ENCODE peak calls at places on chromosome 3, in four cellular contexts. I, N, J and X are unnamed samples.

GRCh38 chr3:13713396-13713795 is 164.5 kb downstream of the FBLN2 start:
- DNase-seq in N (no peak), I (no peak), J (no peak), X (no peak)

GRCh38 chr3:141875893-141876380 is 506 bp upstream of the ATP1B3 start:
- DNase-seq in N (peak; percentile 65), I (peak; percentile 75), J (peak; percentile 59), X (peak; percentile 70)

GRCh38 chr3:11071096-11071755 is 78.7 kb downstream of the SLC6A1 start:
- DNase-seq in N (no peak), J (no peak), I (no peak), X (no peak)

GRCh38 chr3:95715137-95715536 is 1099.3 kb upstream of the EPHA6 start:
- DNase-seq in J (no peak), N (no peak), I (no peak), X (no peak)

GRCh38 chr3:79497447-79498111 is 270.2 kb downstream of the ROBO1 start:
- DNase-seq in J (no peak), N (no peak), I (peak; percentile 5), X (peak; percentile 33)

GRCh38 chr3:116390318-116390717 is 55.0 kb downstream of the LSAMP start:
- DNase-seq in N (no peak), I (no peak), J (no peak), X (no peak)

GRCh38 chr3:109268181-109268580 is 48.1 kb downstream of the DPPA2 start:
- DNase-seq in J (no peak), I (no peak), N (no peak), X (no peak)

GRCh38 chr3:96900600-96900999 is 86.2 kb downstream of the EPHA6 start:
- DNase-seq in I (peak; percentile 0), J (no peak), N (no peak), X (no peak)

GRCh38 chr3:36944641-36945270 is at the start of gene TRANK1:
- DNase-seq in I (peak; percentile 50), N (peak; percentile 70), J (peak; percentile 58), X (peak; percentile 35)

GRCh38 chr3:17025594-17026139 is 140.9 kb downstream of the PLCL2 start:
- DNase-seq in I (no peak), N (no peak), J (no peak), X (no peak)

GRCh38 chr3:46925585-46925934 is 48.0 kb downstream of the PTH1R start:
- DNase-seq in N (no peak), J (no peak), I (no peak), X (no peak)

GRCh38 chr3:128317101-128317697 is 149.5 kb downstream of the DNAJB8 start:
- DNase-seq in N (peak; percentile 14), J (no peak), I (no peak), X (no peak)

GRCh38 chr3:171480526-171480925 is 20.3 kb upstream of the TNIK start:
- DNase-seq in I (no peak), N (no peak), J (no peak), X (peak; percentile 54)

GRCh38 chr3:136142592-136142991 is 53.5 kb downstream of the MSL2 start:
- DNase-seq in J (no peak), I (peak; percentile 79), N (no peak), X (peak; percentile 87)

GRCh38 chr3:181564222-181564621 is 147.5 kb upstream of the SOX2 start:
- DNase-seq in N (no peak), I (no peak), J (no peak), X (peak; percentile 22)

GRCh38 chr3:33159234-33159633 is 45.4 kb downstream of the CRTAP start:
- DNase-seq in I (no peak), J (no peak), N (no peak), X (no peak)

GRCh38 chr3:143627336-143627735 is 220.9 kb downstream of the SLC9A9 start:
- DNase-seq in J (no peak), I (no peak), N (no peak), X (no peak)

GRCh38 chr3:54355795-54356194 is 233.4 kb downstream of the CACNA2D3 start:
- DNase-seq in I (no peak), J (no peak), N (no peak), X (no peak)

GRCh38 chr3:141797167-141797773 is 34.1 kb downstream of the GRK7 start:
- DNase-seq in J (peak; percentile 23), N (peak; percentile 34), I (peak; percentile 47), X (peak; percentile 87)

GRCh38 chr3:63943678-63944077 is 31.5 kb upstream of the SCAANT1 start:
- DNase-seq in J (no peak), I (no peak), N (no peak), X (no peak)

GRCh38 chr3:115245899-115246298 is 98.8 kb upstream of the ZBTB20 start:
- DNase-seq in J (no peak), I (peak; percentile 52), N (no peak), X (no peak)

GRCh38 chr3:157130138-157130880 is 29.6 kb downstream of the CCNL1 start:
- DNase-seq in I (peak; percentile 83), N (peak; percentile 94), J (no peak), X (peak; percentile 61)

GRCh38 chr3:57397175-57398026 is 104.9 kb upstream of the ASB14 start:
- DNase-seq in I (peak; percentile 58), J (peak; percentile 25), N (peak; percentile 57), X (peak; percentile 62)

GRCh38 chr3:58404396-58404795 is 29.2 kb downstream of the PDHB start:
- DNase-seq in N (no peak), I (peak; percentile 65), J (no peak), X (no peak)

GRCh38 chr3:7632305-7632704 is 771.4 kb downstream of the GRM7 start:
- DNase-seq in I (no peak), J (no peak), N (no peak), X (no peak)

GRCh38 chr3:7630925-7631324 is 770.0 kb downstream of the GRM7 start:
- DNase-seq in N (peak; percentile 19), J (peak; percentile 23), I (peak; percentile 17), X (peak; percentile 75)

DNA sequence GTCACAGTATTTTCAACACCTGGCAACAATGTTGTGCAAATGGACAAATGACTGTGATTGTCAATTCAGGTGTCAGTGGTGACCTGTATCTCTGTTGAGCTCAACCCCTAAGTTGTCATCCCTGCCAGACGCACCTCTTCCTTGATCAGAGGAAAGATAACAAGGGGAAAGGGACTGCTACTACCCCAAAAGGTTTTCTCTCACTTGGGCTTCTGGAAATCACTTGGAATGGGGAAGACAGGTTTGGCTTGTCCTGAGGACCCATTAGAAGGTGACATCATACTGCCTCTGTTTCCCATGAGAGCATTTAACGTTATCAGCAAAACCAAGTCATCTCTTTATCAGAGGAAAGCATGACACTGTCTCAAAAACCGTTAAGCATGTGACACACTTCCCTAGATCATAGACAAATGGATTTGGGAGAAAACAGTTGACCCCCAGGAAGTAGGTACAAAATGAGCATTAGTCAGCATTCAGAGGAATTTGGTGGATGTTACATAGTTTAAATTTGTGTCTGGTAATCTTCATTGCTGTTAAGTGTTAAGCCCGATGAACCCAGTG is 769.5 kb downstream of the GRM7 start:
- DNase-seq in N (no peak), J (no peak), I (no peak), X (peak; percentile 48)
- H3K4me3 ChIP-seq in N (no peak overlapping the region), J (no peak overlapping the region), I (no peak overlapping the region), X (no peak overlapping the region)

GRCh38 chr3:49805884-49806701 is 3.0 kb downstream of the INKA1 start:
- DNase-seq in J (no peak), I (peak; percentile 61), N (peak; percentile 38), X (peak; percentile 95)
- H3K4me3 ChIP-seq in J (no peak overlapping the region), I (no peak overlapping the region), N (no peak overlapping the region), X (peak overlapping the region; percentile 22)

DNA sequence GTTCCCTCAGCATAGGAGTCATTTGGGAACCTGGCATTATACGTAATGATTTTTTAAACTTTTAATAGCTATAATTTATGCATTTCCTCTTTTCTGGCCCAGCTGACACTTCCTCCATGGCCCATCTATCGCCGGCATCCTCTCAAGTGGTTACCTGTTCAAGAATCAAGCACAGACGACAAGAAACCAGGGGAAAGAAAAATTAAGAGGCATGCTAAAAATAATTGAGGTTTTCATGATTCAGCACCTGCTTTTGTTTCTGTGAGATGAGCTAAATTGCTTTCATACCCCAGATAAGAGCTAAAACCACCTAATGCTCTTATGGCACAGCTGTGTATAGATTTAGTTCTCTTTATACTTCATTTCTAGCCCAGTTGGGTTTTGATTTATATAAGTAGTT is 1.7 kb downstream of the SPCS1 start:
- DNase-seq in J (no peak), N (no peak), I (no peak), X (no peak)
- H3K4me3 ChIP-seq in J (peak overlapping the region; percentile 98), N (peak overlapping the region; percentile 69), I (peak overlapping the region; percentile 94), X (no peak overlapping the region)

GRCh38 chr3:21644268-21644667 is 106.7 kb downstream of the ZNF385D start:
- DNase-seq in I (no peak), J (no peak), N (no peak), X (no peak)

GRCh38 chr3:21643752-21644151 is 107.3 kb downstream of the ZNF385D start:
- DNase-seq in J (no peak), N (no peak), I (no peak), X (no peak)

GRCh38 chr3:21649519-21649918 is 101.5 kb downstream of the ZNF385D start:
- DNase-seq in I (no peak), N (no peak), J (no peak), X (no peak)

GRCh38 chr3:21645121-21645897 is 105.7 kb downstream of the ZNF385D start:
- DNase-seq in N (no peak), I (peak; percentile 7), J (peak; percentile 66), X (peak; percentile 4)

DNA sequence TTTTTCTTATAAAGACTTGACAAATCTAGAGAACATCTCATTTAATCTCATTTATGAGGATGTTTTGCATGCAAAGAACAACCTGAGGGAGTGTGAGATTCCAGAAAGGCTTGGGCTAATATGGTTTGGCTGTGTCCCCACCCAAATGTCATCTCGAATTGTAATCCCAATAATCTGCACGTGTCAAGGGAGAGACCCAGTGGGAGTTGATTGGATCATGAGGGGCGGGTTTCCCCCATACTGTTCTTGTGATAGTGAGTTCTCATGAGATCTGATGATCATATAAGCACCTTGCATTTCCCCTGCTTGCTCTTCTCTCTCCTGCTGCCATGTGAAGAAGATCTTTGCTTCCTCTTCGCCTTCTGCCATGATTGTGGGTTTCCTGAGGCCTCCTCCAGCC is 103.0 kb downstream of the ZNF385D start:
- DNase-seq in N (no peak), I (no peak), J (no peak), X (no peak)
- H3K4me3 ChIP-seq in N (no peak overlapping the region), I (no peak overlapping the region), J (no peak overlapping the region), X (no peak overlapping the region)

GRCh38 chr3:42589382-42590109 is 1.1 kb upstream of the SS18L2 start:
- DNase-seq in J (no peak), I (no peak), N (no peak), X (no peak)
- H3K4me3 ChIP-seq in J (peak overlapping the region; percentile 63), I (peak overlapping the region; percentile 79), N (peak overlapping the region; percentile 75), X (no peak overlapping the region)

GRCh38 chr3:132284756-132285619 is 32.2 kb upstream of the ACP3 start:
- DNase-seq in I (no peak), N (no peak), J (no peak), X (no peak)

GRCh38 chr3:132284006-132284405 is 33.2 kb upstream of the ACP3 start:
- DNase-seq in N (no peak), J (no peak), I (peak; percentile 42), X (no peak)

GRCh38 chr3:132283440-132283839 is 33.8 kb upstream of the ACP3 start:
- DNase-seq in N (no peak), J (peak; percentile 21), I (peak; percentile 95), X (no peak)

GRCh38 chr3:132286035-132286434 is 31.2 kb upstream of the ACP3 start:
- DNase-seq in J (no peak), N (no peak), I (no peak), X (no peak)

GRCh38 chr3:132285620-132285945 is 31.6 kb upstream of the ACP3 start:
- DNase-seq in I (no peak), N (no peak), J (no peak), X (no peak)
- H3K4me3 ChIP-seq in I (no peak overlapping the region), N (no peak overlapping the region), J (no peak overlapping the region), X (no peak overlapping the region)